ENCODE peak calls at places on chromosomes 11 and 22, in seven cellular contexts. I, Z, P, U, L, D and A are unnamed samples.

GRCh38 chr11:70913715-70914231 is 338.6 kb downstream of the SHANK2 start:
- DNase-seq in D (no peak), Z (no peak), L (peak), P (no peak), U (no peak), I (no peak), A (no peak)

GRCh38 chr11:134450186-134450585 is 38.1 kb upstream of the B3GAT1 start:
- DNase-seq in P (no peak), L (no peak), I (no peak), D (no peak), Z (no peak), U (no peak), A (no peak)

GRCh38 chr22:29003975-29004646 is 57.5 kb downstream of the C22orf31 start:
- DNase-seq in Z (no peak), L (peak), D (no peak), U (no peak), P (no peak), I (no peak), A (no peak)

GRCh38 chr11:117825538-117826359 is 1.2 kb upstream of the FXYD2 start:
- DNase-seq in U (no peak), Z (no peak), I (no peak), P (no peak), D (no peak), L (peak), A (peak)

GRCh38 chr11:34303028-34303427 is 54.8 kb downstream of the ABTB2 start:
- DNase-seq in L (no peak), Z (no peak), I (no peak), D (no peak), U (no peak), P (peak), A (no peak)

GRCh38 chr22:32665676-32666075 is 135.8 kb upstream of the TIMP3 start:
- DNase-seq in U (no peak), L (no peak), Z (no peak), P (peak), I (no peak), D (no peak), A (no peak)

GRCh38 chr11:119752946-119753345 is 23.9 kb upstream of the NECTIN1 start:
- DNase-seq in I (no peak), Z (no peak), P (no peak), U (no peak), D (no peak), L (no peak), A (no peak)

GRCh38 chr11:10139656-10140055 is 154.4 kb downstream of the SBF2 start:
- DNase-seq in L (no peak), Z (no peak), U (peak), I (no peak), P (peak), D (peak), A (no peak)

GRCh38 chr11:28442113-28442512 is 333.9 kb downstream of the METTL15 start:
- DNase-seq in L (no peak), U (no peak), P (no peak), Z (no peak), D (no peak), I (no peak), A (no peak)

GRCh38 chr22:33789690-33790253 is 130.5 kb downstream of the LARGE1 start:
- DNase-seq in P (no peak), Z (no peak), U (no peak), L (no peak), D (no peak), I (no peak), A (no peak)

GRCh38 chr22:33788927-33789326 is 131.3 kb downstream of the LARGE1 start:
- DNase-seq in Z (no peak), D (no peak), I (no peak), U (no peak), L (no peak), P (no peak), A (no peak)

GRCh38 chr22:33792837-33793236 is 127.4 kb downstream of the LARGE1 start:
- DNase-seq in I (no peak), L (no peak), P (no peak), D (no peak), Z (no peak), U (no peak), A (no peak)

GRCh38 chr22:33796494-33796893 is 123.8 kb downstream of the LARGE1 start:
- DNase-seq in D (no peak), U (no peak), P (no peak), Z (no peak), I (no peak), L (no peak), A (no peak)

GRCh38 chr22:33793464-33793863 is 126.8 kb downstream of the LARGE1 start:
- DNase-seq in I (no peak), D (no peak), L (no peak), U (no peak), P (no peak), Z (no peak), A (no peak)
- TF ChIP-seq CTCF in I (no peak), D (no peak), L (no peak), U (no peak), P (no peak), Z (no peak), A (no peak)

GRCh38 chr11:68615657-68616056 is 68.7 kb upstream of the GAL start:
- DNase-seq in L (no peak), U (no peak), P (no peak), Z (no peak), D (no peak), I (no peak), A (no peak)

GRCh38 chr11:68609761-68610160 is 74.6 kb upstream of the GAL start:
- DNase-seq in L (no peak), Z (no peak), I (no peak), P (no peak), D (no peak), U (no peak), A (no peak)

GRCh38 chr11:68610452-68611116 is 73.8 kb upstream of the GAL start:
- DNase-seq in D (no peak), U (peak), L (no peak), P (peak), Z (no peak), I (no peak), A (no peak)
- TF ChIP-seq CTCF in D (peak), U (peak), L (no peak), P (peak), Z (peak), I (peak), A (peak)

DNA sequence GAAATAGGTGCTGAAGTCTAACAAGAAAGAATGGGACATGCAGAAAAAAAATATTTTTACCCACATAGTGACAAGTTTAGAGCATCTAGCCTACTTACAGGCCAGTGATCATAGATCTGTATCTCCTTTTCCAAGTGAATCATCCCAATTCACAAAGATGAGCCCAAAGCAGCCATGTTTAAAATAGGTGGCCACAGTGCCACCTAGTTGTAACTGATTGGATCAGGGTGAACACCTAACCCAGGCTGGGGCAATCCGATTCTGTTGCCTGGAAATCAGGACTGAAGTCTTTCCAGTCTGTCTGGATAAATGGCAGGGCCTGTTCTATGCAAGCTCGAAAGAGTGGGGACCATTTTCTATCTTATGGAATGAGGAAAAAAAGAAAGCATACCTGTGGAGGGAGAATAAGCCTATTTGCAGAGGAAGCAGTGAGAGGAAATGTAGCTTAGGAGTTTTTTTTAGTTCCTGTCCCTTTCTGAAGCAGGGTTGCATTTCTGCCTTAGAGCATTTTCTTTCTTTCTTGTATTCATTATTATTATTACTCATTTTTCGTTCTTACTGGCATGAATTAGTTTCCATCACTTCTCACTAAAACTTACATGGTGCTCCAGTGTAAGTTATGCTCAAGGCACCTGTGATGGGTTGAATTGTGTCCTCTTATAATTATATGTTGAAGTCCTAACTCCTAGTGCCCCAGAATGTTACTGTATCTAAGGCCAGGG is 113.2 kb upstream of the RAG2 start:
- DNase-seq in L (no peak), D (no peak), I (no peak), Z (no peak), P (peak), U (no peak), A (no peak)
- TF ChIP-seq CTCF in L (no peak), D (peak), I (no peak), Z (no peak), P (peak), U (no peak), A (peak)

DNA sequence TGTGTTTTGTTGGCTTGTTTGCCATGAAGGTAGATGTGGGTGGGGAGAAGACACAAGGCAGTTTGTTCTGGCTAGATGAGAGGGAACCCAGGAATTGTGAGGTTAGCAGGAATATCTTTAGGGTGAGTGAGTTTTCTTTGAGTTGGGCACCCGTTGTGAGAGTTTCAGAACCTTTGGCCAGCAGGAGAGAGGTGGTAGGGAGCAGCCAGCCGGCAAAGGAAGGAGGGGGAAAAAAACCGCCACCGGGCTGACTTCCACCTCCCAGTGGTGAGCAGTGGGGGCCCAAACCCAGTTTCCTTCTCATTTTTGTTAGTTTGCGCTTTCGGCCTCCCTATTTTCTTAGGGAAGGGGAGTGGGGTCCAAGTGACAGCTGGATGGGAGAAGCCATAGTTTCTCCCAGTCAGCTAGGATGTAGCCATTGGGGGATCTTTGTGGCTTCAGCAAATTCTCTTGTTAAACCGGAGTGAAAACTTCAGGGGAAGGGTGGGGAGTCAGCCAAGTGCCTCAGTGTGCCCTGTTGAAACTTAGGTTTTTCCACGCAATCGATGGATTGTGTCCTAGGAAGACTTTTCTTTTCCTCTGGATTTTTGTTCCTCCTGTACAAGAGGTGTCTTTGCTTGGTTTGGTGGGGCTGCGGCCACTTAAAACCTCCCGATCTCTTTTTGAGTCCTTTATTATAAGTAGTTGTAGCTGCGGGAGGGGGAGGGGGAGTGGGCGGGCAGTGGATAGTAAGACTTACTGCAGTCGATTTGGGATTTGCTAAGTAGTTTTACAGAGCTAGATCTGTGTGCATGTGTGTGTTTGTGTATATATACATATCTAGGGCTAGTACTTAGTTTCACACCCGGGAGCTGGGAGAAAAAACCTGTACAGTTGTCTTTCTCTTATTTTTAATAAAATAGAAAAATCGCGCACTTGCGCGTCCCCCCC is 1.1 kb upstream of the GCAT start:
- DNase-seq in L (peak), Z (no peak), P (peak), D (peak), I (no peak), U (peak), A (no peak)
- TF ChIP-seq CTCF in L (no peak), Z (no peak), P (no peak), D (no peak), I (no peak), U (no peak), A (no peak)